ENCODE peak calls at places on chromosomes 4 and X, in eight cellular contexts. A is GM13977; W is glutamatergic neuron; L is esophagus squamous epithelium; E is naive thymus-derived CD4-positive, alpha-beta T cell; D is stimulated activated CD4-positive, alpha-beta T cell treated with anti-CD3 and anti-CD28 coated beads, Interleukin-15, amount 100 ng/mL, for 1 hour; B is Calu3; J is stimulated activated naive CD4-positive, alpha-beta T cell. I is an unnamed sample.

GRCh38 chr4:77418333-77418732 is 187.3 kb upstream of the CXCL13 start:
- DNase-seq in A (peak), W (no peak), L (no peak), E (peak), D (no peak), B (peak), J (no peak), I (peak)

GRCh38 chr4:175560628-175561027 is 251.4 kb downstream of the GPM6A start:
- DNase-seq in A (peak), W (no peak), L (no peak), E (no peak), D (no peak), B (no peak), J (no peak), I (peak)

GRCh38 chrX:39309721-39310152 is 508.5 kb downstream of the MID1IP1 start:
- DNase-seq in A (no peak), W (no peak), L (no peak), E (peak), D (no peak), B (no peak), J (peak), I (peak)

GRCh38 chr4:80155286-80155982 is 41.9 kb upstream of the PRDM8 start:
- DNase-seq in A (no peak), W (no peak), L (no peak), E (no peak), D (no peak), B (no peak), J (no peak), I (no peak)

GRCh38 chrX:1316527-1316926 is 20.1 kb upstream of the IL3RA start:
- DNase-seq in A (no peak), W (no peak), L (peak), E (no peak), D (no peak), B (no peak), J (no peak), I (no peak)

GRCh38 chrX:154719132-154719675 is 31.7 kb downstream of the GAB3 start:
- DNase-seq in A (no peak), W (no peak), L (no peak), E (peak), D (peak), B (no peak), J (peak), I (no peak)

GRCh38 chr4:139814285-139815015 is 148.8 kb downstream of the MGST2 start:
- DNase-seq in A (no peak), W (no peak), L (no peak), E (no peak), D (no peak), B (no peak), J (no peak), I (no peak)

GRCh38 chr4:70895846-70896435 is 6.2 kb upstream of the MOB1B start:
- DNase-seq in A (peak), W (no peak), L (no peak), E (no peak), D (no peak), B (no peak), J (no peak), I (peak)

GRCh38 chr4:8737075-8737474 is 134.6 kb downstream of the HMX1 start:
- DNase-seq in A (no peak), W (no peak), L (no peak), E (no peak), D (no peak), B (no peak), J (no peak), I (no peak)

GRCh38 chr4:80138556-80139538 is 58.5 kb upstream of the PRDM8 start:
- DNase-seq in A (peak), W (no peak), L (no peak), E (peak), D (peak), B (no peak), J (peak), I (no peak)

GRCh38 chrX:2627272-2627867 is 63.7 kb upstream of the CD99 start:
- DNase-seq in A (peak), W (peak), L (no peak), E (peak), D (no peak), B (peak), J (no peak), I (no peak)